ENCODE peak calls at places on chromosomes 13 and 19, in nine cellular contexts. One of them, this sample, is unnamed.

GRCh38 chr19:47511681-47512080 is 3.2 kb downstream of the NAPA start:
- DNase-seq in OCI-LY7: no peak
- DNase-seq in neural progenitor cell: no peak
- DNase-seq in H9: no peak
- DNase-seq in neuronal stem cell: no peak
- DNase-seq in IMR-90: peak
- DNase-seq in A549: no peak
- DNase-seq in mesenchymal stem cell: peak
- DNase-seq in PC-9: no peak
- DNase-seq in this sample: no peak

GRCh38 chr13:70960841-70961443 is 852.7 kb upstream of the KLHL1 start:
- DNase-seq in OCI-LY7: peak
- DNase-seq in neural progenitor cell: peak
- DNase-seq in H9: no peak
- DNase-seq in neuronal stem cell: peak
- DNase-seq in IMR-90: peak
- DNase-seq in A549: peak
- DNase-seq in mesenchymal stem cell: peak
- DNase-seq in PC-9: peak
- DNase-seq in this sample: peak

GRCh38 chr13:28340272-28340793 is 154.6 kb downstream of the FLT1 start:
- DNase-seq in OCI-LY7: no peak
- DNase-seq in neural progenitor cell: no peak
- DNase-seq in H9: no peak
- DNase-seq in neuronal stem cell: no peak
- DNase-seq in IMR-90: peak
- DNase-seq in A549: no peak
- DNase-seq in mesenchymal stem cell: peak
- DNase-seq in PC-9: no peak
- DNase-seq in this sample: no peak

GRCh38 chr19:5801796-5802616 is 2.9 kb upstream of the NRTN start:
- DNase-seq in OCI-LY7: no peak
- DNase-seq in neural progenitor cell: peak
- DNase-seq in H9: peak
- DNase-seq in neuronal stem cell: peak
- DNase-seq in IMR-90: peak
- DNase-seq in A549: peak
- DNase-seq in mesenchymal stem cell: peak
- DNase-seq in PC-9: no peak
- DNase-seq in this sample: no peak

GRCh38 chr13:95193509-95194230 is 107.6 kb downstream of the ABCC4 start:
- DNase-seq in OCI-LY7: no peak
- DNase-seq in neural progenitor cell: no peak
- DNase-seq in H9: no peak
- DNase-seq in neuronal stem cell: no peak
- DNase-seq in IMR-90: no peak
- DNase-seq in A549: no peak
- DNase-seq in mesenchymal stem cell: peak
- DNase-seq in PC-9: no peak
- DNase-seq in this sample: no peak

GRCh38 chr13:26759907-26760834 is at the start of gene GPR12:
- DNase-seq in OCI-LY7: no peak
- DNase-seq in neural progenitor cell: peak
- DNase-seq in H9: no peak
- DNase-seq in neuronal stem cell: no peak
- DNase-seq in IMR-90: no peak
- DNase-seq in A549: no peak
- DNase-seq in mesenchymal stem cell: no peak
- DNase-seq in PC-9: no peak
- DNase-seq in this sample: peak

GRCh38 chr19:31054430-31054829 is 294.8 kb downstream of the TSHZ3 start:
- DNase-seq in OCI-LY7: peak
- DNase-seq in neural progenitor cell: peak
- DNase-seq in H9: peak
- DNase-seq in neuronal stem cell: peak
- DNase-seq in IMR-90: peak
- DNase-seq in A549: peak
- DNase-seq in mesenchymal stem cell: peak
- DNase-seq in PC-9: no peak
- DNase-seq in this sample: peak

GRCh38 chr19:39833464-39834286 is at the start of gene DYRK1B:
- DNase-seq in OCI-LY7: peak
- DNase-seq in neural progenitor cell: peak
- DNase-seq in H9: peak
- DNase-seq in neuronal stem cell: peak
- DNase-seq in IMR-90: peak
- DNase-seq in A549: peak
- DNase-seq in mesenchymal stem cell: peak
- DNase-seq in PC-9: peak
- DNase-seq in this sample: peak

GRCh38 chr13:112760440-112760839 is 70.6 kb downstream of the ATP11A start:
- DNase-seq in OCI-LY7: no peak
- DNase-seq in neural progenitor cell: no peak
- DNase-seq in H9: no peak
- DNase-seq in neuronal stem cell: no peak
- DNase-seq in IMR-90: peak
- DNase-seq in A549: no peak
- DNase-seq in mesenchymal stem cell: no peak
- DNase-seq in PC-9: no peak
- DNase-seq in this sample: no peak

GRCh38 chr13:41649659-41650058 is 192.3 kb downstream of the RGCC start:
- DNase-seq in OCI-LY7: peak
- DNase-seq in neural progenitor cell: peak
- DNase-seq in H9: no peak
- DNase-seq in neuronal stem cell: no peak
- DNase-seq in IMR-90: peak
- DNase-seq in A549: peak
- DNase-seq in mesenchymal stem cell: peak
- DNase-seq in PC-9: no peak
- DNase-seq in this sample: peak

GRCh38 chr19:38788478-38789243 is at the start of gene LGALS7B:
- DNase-seq in OCI-LY7: no peak
- DNase-seq in neural progenitor cell: no peak
- DNase-seq in H9: no peak
- DNase-seq in neuronal stem cell: no peak
- DNase-seq in IMR-90: no peak
- DNase-seq in A549: no peak
- DNase-seq in mesenchymal stem cell: no peak
- DNase-seq in PC-9: no peak
- DNase-seq in this sample: no peak

GRCh38 chr13:64538711-64539110 is 2691.4 kb downstream of the PCDH9 start:
- DNase-seq in OCI-LY7: no peak
- DNase-seq in neural progenitor cell: no peak
- DNase-seq in H9: no peak
- DNase-seq in neuronal stem cell: no peak
- DNase-seq in IMR-90: peak
- DNase-seq in A549: no peak
- DNase-seq in mesenchymal stem cell: no peak
- DNase-seq in PC-9: no peak
- DNase-seq in this sample: no peak

GRCh38 chr19:5131031-5131865 is 162.3 kb downstream of the KDM4B start:
- DNase-seq in OCI-LY7: peak
- DNase-seq in neural progenitor cell: no peak
- DNase-seq in H9: no peak
- DNase-seq in neuronal stem cell: no peak
- DNase-seq in IMR-90: no peak
- DNase-seq in A549: no peak
- DNase-seq in mesenchymal stem cell: no peak
- DNase-seq in PC-9: no peak
- DNase-seq in this sample: no peak

GRCh38 chr19:49114630-49115363 is 627 bp downstream of the LIN7B start:
- DNase-seq in OCI-LY7: peak
- DNase-seq in neural progenitor cell: peak
- DNase-seq in H9: peak
- DNase-seq in neuronal stem cell: peak
- DNase-seq in IMR-90: peak
- DNase-seq in A549: no peak
- DNase-seq in mesenchymal stem cell: peak
- DNase-seq in PC-9: peak
- DNase-seq in this sample: no peak

GRCh38 chr19:4183967-4184717 is 1.7 kb downstream of the ANKRD24 start:
- DNase-seq in OCI-LY7: no peak
- DNase-seq in neural progenitor cell: peak
- DNase-seq in H9: no peak
- DNase-seq in neuronal stem cell: no peak
- DNase-seq in IMR-90: no peak
- DNase-seq in A549: no peak
- DNase-seq in mesenchymal stem cell: no peak
- DNase-seq in PC-9: no peak
- DNase-seq in this sample: no peak

GRCh38 chr19:13036366-13036976 is 41.2 kb downstream of the NFIX start:
- DNase-seq in OCI-LY7: no peak
- DNase-seq in neural progenitor cell: no peak
- DNase-seq in H9: no peak
- DNase-seq in neuronal stem cell: no peak
- DNase-seq in IMR-90: peak
- DNase-seq in A549: peak
- DNase-seq in mesenchymal stem cell: no peak
- DNase-seq in PC-9: peak
- DNase-seq in this sample: peak

GRCh38 chr19:19040417-19040816 is 7.0 kb downstream of the ARMC6 start:
- DNase-seq in OCI-LY7: no peak
- DNase-seq in neural progenitor cell: no peak
- DNase-seq in H9: no peak
- DNase-seq in neuronal stem cell: no peak
- DNase-seq in IMR-90: peak
- DNase-seq in A549: peak
- DNase-seq in mesenchymal stem cell: peak
- DNase-seq in PC-9: no peak
- DNase-seq in this sample: no peak

GRCh38 chr13:79776538-79776937 is 295.6 kb downstream of the NDFIP2 start:
- DNase-seq in OCI-LY7: no peak
- DNase-seq in neural progenitor cell: no peak
- DNase-seq in H9: no peak
- DNase-seq in neuronal stem cell: no peak
- DNase-seq in IMR-90: peak
- DNase-seq in A549: no peak
- DNase-seq in mesenchymal stem cell: peak
- DNase-seq in PC-9: no peak
- DNase-seq in this sample: no peak

GRCh38 chr19:20422616-20423205 is 142.9 kb downstream of the ZNF737 start:
- DNase-seq in OCI-LY7: no peak
- DNase-seq in neural progenitor cell: peak
- DNase-seq in H9: no peak
- DNase-seq in neuronal stem cell: peak
- DNase-seq in IMR-90: no peak
- DNase-seq in A549: no peak
- DNase-seq in mesenchymal stem cell: peak
- DNase-seq in PC-9: no peak
- DNase-seq in this sample: no peak
- H3K4me2 ChIP-seq in OCI-LY7: peak
- H3K4me2 ChIP-seq in neural progenitor cell: peak
- H3K4me2 ChIP-seq in H9: no peak
- H3K4me2 ChIP-seq in neuronal stem cell: peak
- H3K4me2 ChIP-seq in IMR-90: no peak
- H3K4me2 ChIP-seq in A549: no peak
- H3K4me2 ChIP-seq in mesenchymal stem cell: no peak
- H3K4me2 ChIP-seq in PC-9: peak
- H3K4me2 ChIP-seq in this sample: peak

DNA sequence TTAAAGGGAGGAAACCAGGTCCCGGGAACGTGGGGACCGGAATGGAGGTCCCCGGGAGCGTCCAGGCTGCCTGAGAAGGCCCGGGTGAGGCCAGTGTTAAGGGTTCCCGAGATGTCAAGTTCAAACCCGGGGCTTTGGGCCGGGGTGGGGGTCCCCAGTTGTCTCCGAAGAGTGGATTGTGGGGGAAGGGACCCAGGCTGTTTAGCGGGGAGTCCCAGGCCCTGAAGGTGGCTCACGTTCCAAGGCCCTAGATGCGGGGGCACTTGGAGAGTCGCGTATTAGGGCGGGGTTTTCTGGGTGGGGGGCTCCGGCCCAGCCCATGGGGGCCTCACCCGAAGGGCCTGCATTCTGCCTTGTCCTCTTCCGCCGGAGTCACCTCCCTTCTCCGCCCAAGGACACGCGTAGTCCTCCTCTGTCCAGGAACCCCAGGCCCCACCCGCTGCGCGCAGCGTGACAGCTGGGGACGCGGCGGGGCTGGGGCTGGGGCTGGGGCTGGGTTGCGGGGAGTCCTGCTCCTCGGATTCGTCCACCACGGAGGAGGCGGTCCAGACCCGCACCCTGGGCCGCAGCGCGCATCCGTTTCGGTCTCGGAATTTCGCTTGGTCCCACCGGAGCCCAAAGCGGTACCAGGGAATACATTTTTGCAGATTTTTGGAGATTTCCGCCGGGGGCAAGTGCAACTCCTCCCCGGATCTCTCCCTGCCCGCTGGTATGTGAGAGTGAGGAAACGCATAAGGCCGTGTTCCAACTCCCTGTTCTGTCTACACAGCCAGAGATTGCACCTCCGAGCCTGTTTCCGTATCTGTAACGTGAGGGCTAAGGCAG is at the start of gene COX7A1:
- DNase-seq in OCI-LY7: no peak
- DNase-seq in neural progenitor cell: no peak
- DNase-seq in H9: no peak
- DNase-seq in neuronal stem cell: no peak
- DNase-seq in IMR-90: no peak
- DNase-seq in A549: no peak
- DNase-seq in mesenchymal stem cell: no peak
- DNase-seq in PC-9: no peak
- DNase-seq in this sample: peak
- H3K4me2 ChIP-seq in OCI-LY7: no peak
- H3K4me2 ChIP-seq in neural progenitor cell: no peak
- H3K4me2 ChIP-seq in H9: no peak
- H3K4me2 ChIP-seq in neuronal stem cell: no peak
- H3K4me2 ChIP-seq in IMR-90: peak
- H3K4me2 ChIP-seq in A549: no peak
- H3K4me2 ChIP-seq in mesenchymal stem cell: no peak
- H3K4me2 ChIP-seq in PC-9: no peak
- H3K4me2 ChIP-seq in this sample: no peak

GRCh38 chr13:50757021-50757420 is 86.5 kb downstream of the DLEU7 start:
- DNase-seq in OCI-LY7: no peak
- DNase-seq in neural progenitor cell: no peak
- DNase-seq in H9: no peak
- DNase-seq in neuronal stem cell: no peak
- DNase-seq in IMR-90: no peak
- DNase-seq in A549: no peak
- DNase-seq in mesenchymal stem cell: peak
- DNase-seq in PC-9: no peak
- DNase-seq in this sample: no peak
- H3K4me2 ChIP-seq in OCI-LY7: peak
- H3K4me2 ChIP-seq in neural progenitor cell: no peak
- H3K4me2 ChIP-seq in H9: no peak
- H3K4me2 ChIP-seq in neuronal stem cell: no peak
- H3K4me2 ChIP-seq in IMR-90: no peak
- H3K4me2 ChIP-seq in A549: no peak
- H3K4me2 ChIP-seq in mesenchymal stem cell: no peak
- H3K4me2 ChIP-seq in PC-9: no peak
- H3K4me2 ChIP-seq in this sample: no peak

DNA sequence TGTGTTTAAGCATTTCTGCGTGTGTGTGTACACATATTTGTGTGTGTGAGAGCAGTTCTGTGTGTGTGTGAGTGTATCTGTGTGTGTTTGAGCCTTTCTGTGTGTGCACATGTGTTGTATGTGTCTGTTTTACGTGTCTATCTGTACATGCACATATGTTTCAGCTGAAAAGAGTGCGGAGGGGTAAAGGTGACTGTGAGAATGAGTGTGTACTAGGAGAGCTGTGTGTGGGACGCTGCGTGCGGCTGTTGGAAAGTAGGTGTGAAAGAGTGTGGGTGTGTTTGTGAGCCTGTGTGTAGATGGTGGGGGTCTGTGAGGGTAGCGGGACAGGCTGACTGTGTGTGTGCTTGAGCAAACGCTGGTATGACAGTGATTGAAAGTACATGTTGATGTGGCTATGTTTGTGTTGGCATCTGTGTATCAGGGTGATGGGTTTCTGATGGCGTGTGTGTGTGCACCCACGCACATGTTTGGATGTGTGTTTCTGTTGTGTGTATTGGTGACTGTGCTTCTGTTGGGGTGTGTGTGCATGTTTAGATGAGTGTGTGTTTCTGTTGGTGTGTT is 7.5 kb upstream of the TPM4 start:
- DNase-seq in OCI-LY7: no peak
- DNase-seq in neural progenitor cell: no peak
- DNase-seq in H9: no peak
- DNase-seq in neuronal stem cell: no peak
- DNase-seq in IMR-90: no peak
- DNase-seq in A549: no peak
- DNase-seq in mesenchymal stem cell: no peak
- DNase-seq in PC-9: no peak
- DNase-seq in this sample: no peak
- H3K4me2 ChIP-seq in OCI-LY7: no peak
- H3K4me2 ChIP-seq in neural progenitor cell: no peak
- H3K4me2 ChIP-seq in H9: no peak
- H3K4me2 ChIP-seq in neuronal stem cell: no peak
- H3K4me2 ChIP-seq in IMR-90: peak
- H3K4me2 ChIP-seq in A549: no peak
- H3K4me2 ChIP-seq in mesenchymal stem cell: no peak
- H3K4me2 ChIP-seq in PC-9: peak
- H3K4me2 ChIP-seq in this sample: no peak

This sample was measured in trophoblast cell.